ENCODE peak calls at places on chromosome 7, in seven cellular contexts. Y is activated effector memory CD4-positive, alpha-beta T cell treated with anti-CD3 and anti-CD28 coated beads, Interleukin-2, amount 50 U/mL, for 16 hours; C is foreskin fibroblast; S is cardiac fibroblast; L is left lung; G is Right ventricle myocardium superior; Z is heart left ventricle. Q is an unnamed sample.

GRCh38 chr7:51224811-51225581 is 91.6 kb downstream of the COBL start:
- DNase-seq in Y (no peak), L (peak), G (no peak), Z (no peak), S (no peak), C (no peak), Q (peak)

GRCh38 chr7:55066479-55066878 is 47.7 kb downstream of the EGFR start:
- DNase-seq in G (no peak), S (peak), C (no peak), Z (no peak), L (no peak), Y (no peak), Q (no peak)

GRCh38 chr7:129522088-129522970 is 20.0 kb downstream of the SMKR1 start:
- DNase-seq in Z (no peak), Y (no peak), C (peak), S (peak), G (no peak), L (no peak), Q (no peak)

GRCh38 chr7:38630720-38631673 is at the start of gene AMPH:
- DNase-seq in G (peak), Y (no peak), L (peak), S (peak), C (peak), Z (peak), Q (peak)

GRCh38 chr7:27130540-27131389 is at the start of gene HOXA4:
- DNase-seq in Y (peak), G (peak), C (peak), L (peak), Z (peak), S (peak), Q (peak)

GRCh38 chr7:69311489-69311888 is 286.8 kb upstream of the AUTS2 start:
- DNase-seq in L (no peak), S (no peak), Z (no peak), G (no peak), Y (no peak), C (no peak), Q (no peak)

GRCh38 chr7:80851896-80852476 is 66.9 kb downstream of the SEMA3C start:
- DNase-seq in S (peak), G (no peak), C (peak), Y (no peak), Z (no peak), L (no peak), Q (no peak)

GRCh38 chr7:44286618-44287487 is 38.5 kb downstream of the CAMK2B start:
- DNase-seq in Z (peak), G (peak), Y (peak), S (no peak), C (no peak), L (no peak), Q (peak)

GRCh38 chr7:77415474-77415821 is 701 bp downstream of the GSAP start:
- DNase-seq in G (no peak), S (no peak), Y (peak), Z (peak), C (peak), L (peak), Q (no peak)

GRCh38 chr7:151181011-151181431 is 6.0 kb downstream of the ASB10 start:
- DNase-seq in C (no peak), L (peak), Z (no peak), G (no peak), Y (peak), S (no peak), Q (no peak)

GRCh38 chr7:148697256-148697841 is 1.4 kb upstream of the CUL1 start:
- DNase-seq in Y (peak), G (peak), C (peak), L (no peak), Z (peak), S (peak), Q (peak)

GRCh38 chr7:107503667-107504066 is 33.8 kb downstream of the GPR22 start:
- DNase-seq in Y (no peak), Z (no peak), G (no peak), S (no peak), C (no peak), L (no peak), Q (no peak)

GRCh38 chr7:116951366-116952292 is 1.7 kb upstream of the ST7 start:
- DNase-seq in G (no peak), S (no peak), L (no peak), Z (no peak), Y (no peak), C (no peak), Q (no peak)

GRCh38 chr7:32025381-32026075 is 44.7 kb downstream of the PDE1C start:
- DNase-seq in Y (no peak), C (no peak), G (no peak), Z (no peak), L (no peak), S (no peak), Q (no peak)

GRCh38 chr7:143492043-143492471 is 14.4 kb downstream of the TAS2R41 start:
- DNase-seq in C (peak), Y (no peak), Z (no peak), S (peak), G (no peak), L (no peak), Q (no peak)

GRCh38 chr7:2870471-2870941 is 26.4 kb upstream of the GNA12 start:
- DNase-seq in L (no peak), Z (peak), C (peak), G (peak), S (peak), Y (peak), Q (peak)

GRCh38 chr7:136741941-136742340 is 126.5 kb upstream of the CHRM2 start:
- DNase-seq in Y (no peak), Z (no peak), C (peak), S (no peak), L (no peak), G (no peak), Q (no peak)

GRCh38 chr7:76069238-76069638 is 21.3 kb downstream of the MDH2 start:
- DNase-seq in L (no peak), G (peak), Y (no peak), S (peak), Z (peak), C (peak), Q (peak)

GRCh38 chr7:124459101-124460052 is 306.2 kb downstream of the GPR37 start:
- DNase-seq in L (no peak), Z (no peak), C (peak), S (peak), Y (no peak), G (no peak), Q (peak)

GRCh38 chr7:43771567-43771966 is 13.1 kb downstream of the BLVRA start:
- DNase-seq in Z (no peak), G (no peak), Y (no peak), S (no peak), C (no peak), L (no peak), Q (no peak)

GRCh38 chr7:44176486-44176885 is 12.8 kb downstream of the GCK start:
- DNase-seq in C (no peak), Z (no peak), S (no peak), G (no peak), Y (no peak), L (no peak), Q (no peak)

GRCh38 chr7:112930787-112931186 is 140.6 kb upstream of the TMEM168 start:
- DNase-seq in C (peak), S (peak), G (no peak), Y (no peak), Z (no peak), L (no peak), Q (no peak)

GRCh38 chr7:12584940-12585339 is 14.4 kb downstream of the SCIN start:
- DNase-seq in S (no peak), Y (no peak), G (no peak), Z (no peak), L (no peak), C (peak), Q (no peak)

GRCh38 chr7:106868364-106868763 is 3.3 kb downstream of the PIK3CG start:
- DNase-seq in L (no peak), S (no peak), G (no peak), C (no peak), Z (no peak), Y (no peak), Q (no peak)

GRCh38 chr7:142636751-142637150 is 112.5 kb upstream of the PRSS1 start:
- DNase-seq in L (no peak), C (no peak), G (no peak), Y (peak), S (no peak), Z (no peak), Q (no peak)

Q was measured in sigmoid colon.